ENCODE peak calls at places on chromosomes 13 and 19, in six cellular contexts. V, F, C, A, B and P are unnamed samples.

GRCh38 chr13:94413545-94413944 is 65.9 kb downstream of the DCT start:
- DNase-seq in B (no peak), F (no peak), V (no peak), A (no peak), C (no peak), P (no peak)

GRCh38 chr13:43094901-43095300 is 71.5 kb downstream of the DNAJC15 start:
- DNase-seq in A (no peak), C (no peak), F (no peak), B (no peak), V (no peak), P (no peak)

GRCh38 chr13:100197591-100198365 is 108.9 kb downstream of the PCCA start:
- DNase-seq in V (no peak), C (no peak), A (no peak), B (no peak), F (no peak), P (no peak)

GRCh38 chr19:1672769-1673644 is 20.6 kb upstream of the TCF3 start:
- DNase-seq in A (no peak), F (no peak), C (no peak), V (no peak), B (no peak), P (no peak)

GRCh38 chr13:52851153-52851962 is 2.9 kb upstream of the PCDH8 start:
- DNase-seq in A (no peak), V (peak), C (peak), F (no peak), B (no peak), P (no peak)

GRCh38 chr13:65417953-65418352 is 1812.2 kb downstream of the PCDH9 start:
- DNase-seq in C (peak), F (no peak), A (no peak), B (no peak), V (no peak), P (no peak)

GRCh38 chr19:18735324-18735723 is 51.8 kb downstream of the CRTC1 start:
- DNase-seq in V (no peak), A (no peak), B (no peak), C (no peak), F (no peak), P (no peak)

GRCh38 chr13:60433505-60433904 is 36.5 kb downstream of the TDRD3 start:
- DNase-seq in A (no peak), B (no peak), F (no peak), V (no peak), C (no peak), P (no peak)

GRCh38 chr19:49475995-49476880 is 2.2 kb downstream of the FLT3LG start:
- DNase-seq in A (peak), F (no peak), B (peak), C (peak), V (no peak), P (no peak)

GRCh38 chr19:56304243-56304642 is 10.4 kb downstream of the ZSCAN5A start:
- DNase-seq in A (no peak), F (no peak), V (no peak), B (no peak), C (no peak), P (no peak)

GRCh38 chr13:33262997-33263396 is 22.6 kb downstream of the STARD13 start:
- DNase-seq in A (no peak), B (no peak), C (no peak), V (peak), F (no peak), P (no peak)

GRCh38 chr13:112893570-112894422 is 75.2 kb upstream of the MCF2L start:
- DNase-seq in V (peak), A (peak), C (peak), F (no peak), B (no peak), P (no peak)

GRCh38 chr13:28628250-28628649 is 30.7 kb upstream of the POMP start:
- DNase-seq in F (no peak), A (no peak), C (no peak), V (no peak), B (no peak), P (no peak)

GRCh38 chr19:36719687-36720556 is 32.5 kb downstream of the ZNF567 start:
- DNase-seq in V (no peak), B (no peak), C (peak), F (no peak), A (no peak), P (no peak)

GRCh38 chr19:43464089-43464775 is 1.2 kb downstream of the LYPD3 start:
- DNase-seq in C (no peak), F (peak), V (no peak), A (no peak), B (peak), P (peak)

GRCh38 chr13:111245781-111246384 is 74.6 kb upstream of the TEX29 start:
- DNase-seq in C (peak), V (no peak), A (no peak), F (no peak), B (no peak), P (no peak)

GRCh38 chr13:33132644-33133440 is 116.6 kb downstream of the KL start:
- DNase-seq in A (no peak), F (no peak), V (no peak), B (no peak), C (peak), P (no peak)

GRCh38 chr19:50321831-50322230 is 7.3 kb downstream of the KCNC3 start:
- DNase-seq in V (no peak), B (no peak), F (no peak), A (no peak), C (no peak), P (no peak)

GRCh38 chr19:17358395-17358794 is 18.7 kb downstream of the PLVAP start:
- DNase-seq in B (no peak), A (no peak), C (no peak), V (no peak), F (peak), P (no peak)

GRCh38 chr13:93698016-93698613 is 471.5 kb downstream of the GPC6 start:
- DNase-seq in V (no peak), A (no peak), F (no peak), B (no peak), C (no peak), P (no peak)

GRCh38 chr13:30744056-30744684 is 8.8 kb downstream of the ALOX5AP start:
- DNase-seq in F (peak), V (no peak), C (no peak), B (peak), A (peak), P (peak)

GRCh38 chr19:4745986-4746385 is 22.3 kb upstream of the DPP9 start:
- DNase-seq in B (no peak), A (no peak), V (no peak), C (no peak), F (no peak), P (no peak)

GRCh38 chr13:28849441-28849840 is 29.3 kb downstream of the MTUS2 start:
- DNase-seq in B (no peak), A (no peak), C (no peak), F (no peak), V (no peak), P (no peak)

GRCh38 chr13:32669030-32669646 is 82.9 kb downstream of the PDS5B start:
- DNase-seq in F (no peak), C (peak), V (peak), B (no peak), A (peak), P (no peak)

GRCh38 chr13:26022538-26023292 is 29.1 kb downstream of the SHISA2 start:
- DNase-seq in V (peak), A (no peak), B (no peak), C (peak), F (no peak), P (no peak)

GRCh38 chr19:31337007-31337914 is 12.0 kb downstream of the TSHZ3 start:
- DNase-seq in C (no peak), V (no peak), A (no peak), B (no peak), F (no peak), P (no peak)

GRCh38 chr13:27810461-27810860 is 18.2 kb downstream of the GSX1 start:
- DNase-seq in A (no peak), B (no peak), F (no peak), V (no peak), C (no peak), P (no peak)

GRCh38 chr13:55893541-55893940 is 1247.2 kb upstream of the PRR20A start:
- DNase-seq in C (no peak), A (no peak), F (no peak), V (no peak), B (no peak), P (no peak)

GRCh38 chr13:48840366-48840765 is 135.3 kb upstream of the FNDC3A start:
- DNase-seq in F (no peak), V (no peak), A (no peak), C (no peak), B (no peak), P (no peak)